ENCODE peak calls at places on chromosomes 5 and 9, in seven cellular contexts. A is CD4-positive, alpha-beta memory T cell; B is SK-N-SH; I is ascending aorta; U is GM23248; C is fibroblast of lung; P is A549. H is an unnamed sample. For H3K9me3, the result is how much of the 10 kb centered on the place peaks cover.

GRCh38 chr5:97838214-97838613 is 655.2 kb upstream of the RIOK2 start:
- DNase-seq in A (no peak), B (no peak), U (peak), P (no peak), I (no peak), C (peak), H (no peak)

GRCh38 chr9:15837079-15837679 is 284.3 kb downstream of the CCDC171 start:
- DNase-seq in U (peak), C (peak), A (peak), I (no peak), P (peak), B (peak), H (no peak)

GRCh38 chr5:218457-219289 is 553 bp downstream of the SDHA start:
- DNase-seq in A (peak), P (no peak), U (peak), C (peak), I (no peak), B (peak), H (no peak)

GRCh38 chr5:160442824-160443431 is 21.3 kb downstream of the PTTG1 start:
- DNase-seq in I (no peak), U (no peak), C (no peak), A (no peak), P (no peak), B (no peak), H (no peak)

GRCh38 chr5:76804266-76804665 is 14.6 kb upstream of the F2RL1 start:
- DNase-seq in P (peak), C (no peak), B (no peak), A (no peak), U (no peak), I (no peak), H (no peak)

GRCh38 chr5:54242287-54242686 is 68.1 kb downstream of the ARL15 start:
- DNase-seq in P (no peak), I (no peak), C (no peak), A (no peak), B (no peak), U (no peak), H (no peak)

GRCh38 chr9:24912767-24913166 is 367.1 kb upstream of the IZUMO3 start:
- DNase-seq in P (no peak), A (no peak), C (no peak), I (no peak), U (no peak), B (no peak), H (no peak)

GRCh38 chr9:129201289-129201688 is 23.2 kb upstream of the IER5L start:
- DNase-seq in U (no peak), P (no peak), A (no peak), C (no peak), I (no peak), B (no peak), H (no peak)

GRCh38 chr9:111897831-111898144 is 1.2 kb downstream of the UGCG start:
- DNase-seq in I (no peak), C (peak), P (no peak), U (peak), A (peak), B (peak), H (no peak)

GRCh38 chr5:137091473-137091872 is 407.7 kb downstream of the SPOCK1 start:
- DNase-seq in P (no peak), I (no peak), C (no peak), U (peak), B (no peak), A (no peak), H (no peak)

GRCh38 chr9:34381323-34381722 is 4.6 kb upstream of the MYORG start:
- DNase-seq in B (no peak), A (peak), P (no peak), C (no peak), I (no peak), U (no peak), H (no peak)

GRCh38 chr5:157451806-157452205 is 8.2 kb upstream of the NIPAL4 start:
- DNase-seq in C (no peak), B (no peak), P (no peak), A (no peak), I (no peak), U (no peak), H (no peak)

GRCh38 chr5:172973127-172973916 is 10.2 kb upstream of the ATP6V0E1 start:
- DNase-seq in P (no peak), A (no peak), I (no peak), C (peak), B (no peak), U (peak), H (no peak)

GRCh38 chr5:1185038-1185651 is 16.2 kb upstream of the SLC6A19 start:
- DNase-seq in P (no peak), I (no peak), B (no peak), A (no peak), C (no peak), U (no peak), H (no peak)

GRCh38 chr5:139494832-139495231 is 12.3 kb upstream of the STING1 start:
- DNase-seq in C (no peak), I (no peak), U (peak), P (no peak), B (no peak), A (no peak), H (no peak)

GRCh38 chr5:139495644-139496435 is 13.3 kb upstream of the STING1 start:
- DNase-seq in P (no peak), U (peak), B (no peak), C (peak), I (no peak), A (no peak), H (no peak)

GRCh38 chr5:139492700-139493192 is 10.2 kb upstream of the STING1 start:
- DNase-seq in I (no peak), P (no peak), A (no peak), C (no peak), B (no peak), U (peak), H (no peak)

GRCh38 chr5:139488269-139488668 is 5.7 kb upstream of the STING1 start:
- DNase-seq in B (no peak), C (no peak), A (no peak), I (no peak), U (no peak), P (no peak), H (no peak)

GRCh38 chr5:139494256-139494655 is 11.7 kb upstream of the STING1 start:
- DNase-seq in U (peak), B (no peak), A (no peak), C (no peak), I (no peak), P (no peak), H (no peak)
- H3K27ac ChIP-seq in U (peak), B (peak), A (no peak), C (no peak), I (no peak), P (no peak), H (peak)

GRCh38 chr9:123321874-123322770 is 33.9 kb upstream of the CRB2 start:
- DNase-seq in P (no peak), A (no peak), C (no peak), B (no peak), U (no peak), I (no peak), H (no peak)
- H3K4me3 ChIP-seq in P (no peak), A (no peak), C (no peak), B (no peak), U (no peak), I (no peak), H (no peak)

DNA sequence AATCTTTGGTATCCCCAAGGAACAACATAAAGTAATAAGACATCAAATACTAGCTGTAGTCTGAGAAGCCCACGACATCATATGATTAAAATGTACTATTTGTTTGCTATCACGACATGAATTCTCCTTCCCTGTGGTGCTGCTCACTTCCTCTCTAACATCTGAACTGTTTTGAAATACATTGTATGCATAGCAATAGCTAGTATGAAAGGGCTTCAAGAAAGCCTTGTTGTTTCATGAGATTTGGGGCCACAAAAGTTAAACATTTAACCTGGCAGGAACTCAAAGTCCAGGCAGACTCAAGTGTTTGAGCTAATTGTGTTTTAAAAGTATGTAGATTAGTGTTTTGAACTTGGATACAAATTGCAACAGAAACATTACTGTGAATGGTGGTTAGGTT is 237.4 kb upstream of the PTGER4 start:
- DNase-seq in P (no peak), A (no peak), C (peak), B (no peak), I (no peak), U (peak), H (no peak)
- H3K9me3 ChIP-seq in P (under half), A (under half), C (under half), B (under half), I (under half), U (under half), H (under half)

GRCh38 chr9:131668057-131668438 is 71.8 kb downstream of the RAPGEF1 start:
- DNase-seq in U (no peak), P (no peak), C (no peak), I (no peak), B (no peak), A (no peak), H (no peak)
- H3K27ac ChIP-seq in U (peak), P (no peak), C (peak), I (peak), B (peak), A (peak), H (peak)

DNA sequence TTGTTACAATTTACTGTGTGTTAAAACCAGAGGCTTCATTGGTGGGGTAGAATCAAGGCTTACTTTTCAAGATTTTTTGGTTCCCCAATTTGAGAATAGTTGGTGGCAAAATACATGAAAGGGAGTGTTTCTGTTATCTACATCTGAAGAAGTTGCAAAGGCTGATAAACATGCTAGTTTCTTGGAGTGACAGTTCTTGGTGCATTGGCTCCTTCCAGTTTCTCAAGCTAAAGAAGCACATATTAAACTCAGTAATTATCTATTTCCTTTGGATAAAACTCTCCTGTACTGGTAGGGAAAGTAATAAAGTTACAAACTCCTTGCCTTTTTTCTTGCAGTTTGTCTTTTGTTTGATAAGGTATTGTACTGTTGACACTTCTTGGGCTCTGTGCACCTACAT is 6.0 kb downstream of the MACIR start:
- DNase-seq in U (no peak), B (no peak), C (no peak), P (no peak), A (no peak), I (no peak), H (no peak)
- H3K4me3 ChIP-seq in U (no peak), B (no peak), C (no peak), P (no peak), A (no peak), I (no peak), H (no peak)

DNA sequence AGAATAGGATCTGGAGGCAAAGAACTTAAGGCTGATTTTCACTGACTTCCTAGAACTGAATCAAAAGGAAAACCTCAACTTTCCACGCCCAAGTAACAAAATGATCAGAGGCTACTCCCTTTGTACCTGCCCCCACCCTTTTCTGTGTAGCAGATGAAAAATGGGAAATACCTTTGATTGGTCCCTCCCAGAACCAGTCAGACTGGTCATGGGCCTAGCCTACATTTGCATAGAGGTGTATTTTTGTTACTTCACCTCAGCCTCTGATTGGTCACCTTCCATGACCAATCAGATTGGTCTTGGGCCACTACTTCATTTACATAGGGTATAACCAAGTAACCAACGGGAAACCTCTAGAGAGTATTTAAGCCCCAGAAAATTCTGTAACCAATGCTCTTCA is 1553.5 kb upstream of the C9orf72 start:
- DNase-seq in I (no peak), B (no peak), C (no peak), P (no peak), U (no peak), A (no peak), H (no peak)
- H3K9me3 ChIP-seq in I (under half), B (under half), C (under half), P (under half), U (under half), A (under half), H (under half)

DNA sequence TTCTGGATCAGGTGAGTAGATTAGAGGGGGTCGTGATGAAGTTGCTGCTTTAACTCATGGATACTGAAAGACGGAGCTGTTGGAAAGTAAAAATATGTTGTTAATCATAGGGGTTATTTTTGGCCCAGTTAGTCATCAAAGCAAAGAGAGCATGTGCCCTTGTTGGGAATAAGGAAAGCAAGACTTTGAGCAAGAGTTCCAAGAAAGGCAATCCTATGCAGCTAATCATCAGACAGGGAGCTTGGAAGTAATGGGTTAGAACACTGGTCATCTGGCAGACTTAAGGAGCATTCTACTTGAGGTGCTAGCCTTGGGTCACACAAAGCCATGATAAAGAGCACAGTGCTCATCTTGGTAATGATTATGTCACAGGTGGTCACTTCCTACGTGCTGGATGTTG is 18.3 kb downstream of the ASPN start:
- DNase-seq in U (peak), C (peak), A (no peak), I (no peak), B (no peak), P (no peak), H (no peak)
- H3K27ac ChIP-seq in U (peak), C (peak), A (no peak), I (peak), B (peak), P (no peak), H (peak)

GRCh38 chr5:154215531-154215930 is 25.0 kb downstream of the GALNT10 start:
- DNase-seq in P (no peak), C (no peak), U (peak), B (no peak), I (no peak), A (no peak), H (no peak)

GRCh38 chr5:154211611-154212390 is 21.3 kb downstream of the GALNT10 start:
- DNase-seq in C (no peak), B (no peak), U (peak), A (no peak), P (no peak), I (no peak), H (no peak)

GRCh38 chr5:154213592-154213991 is 23.1 kb downstream of the GALNT10 start:
- DNase-seq in A (no peak), P (no peak), C (no peak), B (no peak), U (no peak), I (no peak), H (no peak)

GRCh38 chr5:154215931-154216330 is 25.4 kb downstream of the GALNT10 start:
- DNase-seq in C (no peak), B (no peak), A (no peak), U (peak), P (no peak), I (no peak), H (no peak)

DNA sequence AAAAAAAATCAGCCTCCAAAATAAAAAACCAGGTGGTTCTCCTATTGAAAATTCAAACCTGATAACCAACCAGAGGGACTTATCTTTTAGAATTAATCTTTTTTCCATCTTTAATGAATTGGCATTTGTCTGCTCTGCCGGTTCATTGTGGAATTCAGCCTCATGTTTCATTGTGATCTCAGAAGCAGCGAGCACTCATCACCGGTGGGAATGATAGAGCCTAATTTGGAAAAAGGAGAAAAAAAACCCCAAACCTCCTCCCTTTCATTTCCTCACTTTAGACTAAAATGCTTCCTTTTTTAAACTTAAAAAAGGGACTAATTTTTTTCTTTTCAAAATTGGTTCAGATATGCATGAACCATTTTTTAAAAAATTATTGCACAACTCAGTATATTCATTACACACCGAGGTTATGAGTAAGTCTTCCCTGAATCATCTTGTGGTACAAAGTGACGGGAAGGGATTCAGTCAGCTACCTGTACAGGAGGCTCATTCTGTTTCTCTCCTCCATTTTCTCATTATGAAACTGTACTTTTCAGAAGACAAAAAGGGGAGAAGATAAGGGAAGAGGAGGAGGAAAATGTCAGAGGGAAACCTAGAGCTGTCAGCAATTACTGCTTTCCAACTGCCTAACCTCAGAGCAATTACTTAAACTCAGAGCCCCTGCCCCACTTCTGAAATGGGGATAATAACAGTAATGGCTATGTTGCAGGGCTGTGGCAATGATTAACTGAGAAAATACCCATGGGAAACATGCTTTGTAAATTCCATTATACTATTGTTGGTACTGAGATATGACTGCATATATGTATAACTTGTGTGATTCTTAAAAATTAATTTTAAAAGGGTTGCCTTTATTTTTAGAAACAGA is 23.9 kb downstream of the GALNT10 start:
- DNase-seq in A (no peak), B (no peak), P (peak), I (no peak), U (peak), C (peak), H (no peak)
- H3K4me3 ChIP-seq in A (no peak), B (no peak), P (no peak), I (no peak), U (peak), C (no peak), H (no peak)

GRCh38 chr9:135136481-135136880 is 49.0 kb downstream of the OLFM1 start:
- DNase-seq in I (no peak), C (no peak), B (peak), A (no peak), P (no peak), U (no peak), H (no peak)
- H3K9me3 ChIP-seq in I (under half), C (under half), B (under half), A (under half), P (under half), U (under half), H (under half)

GRCh38 chr5:99878830-99879229 is 656.3 kb upstream of the FAM174A start:
- DNase-seq in A (no peak), I (no peak), U (no peak), C (no peak), P (no peak), B (no peak), H (no peak)
- H3K27ac ChIP-seq in A (no peak), I (no peak), U (no peak), C (no peak), P (no peak), B (no peak), H (no peak)

H was measured in esophagus squamous epithelium.